ENCODE peak calls at places on chromosome 21, in four cellular contexts. I is lower lobe of right lung, L is progenitor cell of endocrine pancreas, C is Calu3. E is an unnamed sample.

GRCh38 chr21:41726970-41727783 is 39.7 kb downstream of the RIPK4 start:
- DNase-seq in C (peak; percentile 72), L (no peak), I (no peak), E (no peak)

GRCh38 chr21:36320421-36321324 is 676 bp downstream of the MORC3 start:
- DNase-seq in L (peak; percentile 56), C (peak; percentile 59), I (peak; percentile 81), E (no peak)

GRCh38 chr21:37658994-37659458 is 257.2 kb downstream of the KCNJ6 start:
- DNase-seq in I (no peak), L (no peak), C (no peak), E (no peak)

GRCh38 chr21:32403201-32403701 is 9.3 kb upstream of the EVA1C start:
- DNase-seq in C (peak; percentile 67), L (peak; percentile 33), I (peak; percentile 63), E (no peak)

GRCh38 chr21:40575983-40576382 is 271.0 kb downstream of the DSCAM start:
- DNase-seq in L (no peak), C (no peak), I (no peak), E (no peak)

GRCh38 chr21:33703750-33704606 is 61.7 kb downstream of the ITSN1 start:
- DNase-seq in L (no peak), C (peak; percentile 17), I (no peak), E (no peak)

GRCh38 chr21:41659791-41660560 is 106.9 kb downstream of the RIPK4 start:
- DNase-seq in L (no peak), C (peak; percentile 41), I (no peak), E (no peak)

GRCh38 chr21:36321325-36322082 is 1.5 kb downstream of the MORC3 start:
- DNase-seq in I (no peak), C (no peak), L (no peak), E (no peak)

GRCh38 chr21:18812308-18812707 is 408.7 kb upstream of the TMPRSS15 start:
- DNase-seq in L (no peak), I (no peak), C (no peak), E (no peak)

GRCh38 chr21:29332461-29333354 is 34.0 kb downstream of the BACH1 start:
- DNase-seq in L (no peak), I (no peak), C (no peak), E (no peak)

GRCh38 chr21:33339938-33340337 is 15.2 kb downstream of the IFNAR1 start:
- DNase-seq in C (no peak), L (no peak), I (no peak), E (no peak)

GRCh38 chr21:33402011-33402979 is 918 bp upstream of the IFNGR2 start:
- DNase-seq in I (peak; percentile 82), L (no peak), C (no peak), E (no peak)

GRCh38 chr21:32359719-32360260 is 33.0 kb downstream of the URB1 start:
- DNase-seq in L (no peak), C (peak; percentile 17), I (no peak), E (no peak)

GRCh38 chr21:16983425-16983824 is 529.4 kb upstream of the CXADR start:
- DNase-seq in I (no peak), C (no peak), L (no peak), E (no peak)

DNA sequence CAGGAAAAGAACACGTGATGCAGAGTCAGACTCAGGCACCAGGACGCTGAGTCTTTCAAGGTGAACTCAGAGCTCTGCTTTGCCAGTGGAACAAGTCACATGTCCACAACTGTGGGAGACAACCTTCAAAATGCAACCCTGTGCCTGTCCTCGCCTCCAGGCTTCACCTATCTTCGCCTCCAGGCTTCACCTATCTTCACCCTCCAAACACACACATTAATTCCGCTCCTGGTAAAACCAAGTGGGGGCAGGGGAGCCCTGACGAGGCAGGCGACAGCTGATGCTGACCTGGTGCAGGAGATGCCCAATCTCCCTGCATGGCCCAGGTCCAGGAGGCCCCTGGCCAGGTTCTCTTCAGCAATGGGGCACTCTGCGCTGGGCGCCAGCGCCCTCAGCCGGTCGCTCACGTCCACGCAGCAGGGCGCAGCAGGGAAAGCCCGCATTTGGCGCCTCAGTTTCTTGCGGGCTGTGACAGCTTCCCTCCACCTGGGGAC is 28.0 kb upstream of the LSS start:
- DNase-seq in C (no peak), L (no peak), I (no peak), E (no peak)
- TF ChIP-seq CTCF in C (no peak), L (no peak), I (no peak), E (no peak)

DNA sequence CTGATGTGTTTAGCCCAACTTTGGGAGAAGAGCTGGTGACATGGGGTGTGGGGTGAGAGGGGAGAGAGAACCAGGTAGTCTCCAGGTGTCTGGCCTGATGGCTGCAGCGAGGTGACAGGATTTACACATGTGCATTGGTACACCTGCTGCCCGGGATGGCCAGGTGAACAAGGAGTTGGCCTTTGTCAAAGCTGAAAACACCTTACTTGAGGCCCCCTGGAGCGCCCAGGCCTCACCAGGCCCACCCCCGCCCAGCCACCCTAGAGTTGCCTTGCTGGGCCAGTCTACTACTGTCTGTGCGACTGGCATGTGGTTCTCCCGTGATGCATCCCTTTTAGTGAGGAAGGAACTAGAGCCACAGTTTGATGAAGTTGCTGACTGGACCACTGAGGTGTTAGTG is 90.5 kb downstream of the ADARB1 start:
- DNase-seq in C (no peak), I (no peak), L (no peak), E (no peak)
- TF ChIP-seq CTCF in C (no peak), I (no peak), L (no peak), E (no peak)

GRCh38 chr21:43774163-43774562 is 1.9 kb downstream of the CSTB start:
- DNase-seq in C (no peak), L (no peak), I (no peak), E (no peak)

GRCh38 chr21:43777953-43778352 is 1.8 kb upstream of the CSTB start:
- DNase-seq in C (no peak), L (no peak), I (no peak), E (no peak)

GRCh38 chr21:43778469-43779335 is 2.6 kb upstream of the CSTB start:
- DNase-seq in L (no peak), I (no peak), C (peak; percentile 49), E (no peak)

GRCh38 chr21:43775190-43775589 is 918 bp downstream of the CSTB start:
- DNase-seq in L (no peak), I (no peak), C (no peak), E (no peak)

GRCh38 chr21:43775795-43776430 is at the start of gene CSTB:
- DNase-seq in C (peak; percentile 20), I (peak; percentile 92), L (peak; percentile 79), E (peak; percentile 84)
- TF ChIP-seq CTCF in C (no peak), I (no peak), L (peak; percentile 21), E (no peak)

GRCh38 chr21:26719750-26720149 is 125.5 kb downstream of the ADAMTS1 start:
- DNase-seq in C (no peak), L (no peak), I (no peak), E (no peak)

GRCh38 chr21:26710155-26710554 is 135.1 kb downstream of the ADAMTS1 start:
- DNase-seq in I (no peak), C (no peak), L (no peak), E (no peak)

GRCh38 chr21:26715116-26715515 is 130.1 kb downstream of the ADAMTS1 start:
- DNase-seq in C (no peak), L (no peak), I (no peak), E (no peak)

GRCh38 chr21:26717146-26717739 is 128.0 kb downstream of the ADAMTS1 start:
- DNase-seq in L (no peak), C (no peak), I (no peak), E (no peak)

DNA sequence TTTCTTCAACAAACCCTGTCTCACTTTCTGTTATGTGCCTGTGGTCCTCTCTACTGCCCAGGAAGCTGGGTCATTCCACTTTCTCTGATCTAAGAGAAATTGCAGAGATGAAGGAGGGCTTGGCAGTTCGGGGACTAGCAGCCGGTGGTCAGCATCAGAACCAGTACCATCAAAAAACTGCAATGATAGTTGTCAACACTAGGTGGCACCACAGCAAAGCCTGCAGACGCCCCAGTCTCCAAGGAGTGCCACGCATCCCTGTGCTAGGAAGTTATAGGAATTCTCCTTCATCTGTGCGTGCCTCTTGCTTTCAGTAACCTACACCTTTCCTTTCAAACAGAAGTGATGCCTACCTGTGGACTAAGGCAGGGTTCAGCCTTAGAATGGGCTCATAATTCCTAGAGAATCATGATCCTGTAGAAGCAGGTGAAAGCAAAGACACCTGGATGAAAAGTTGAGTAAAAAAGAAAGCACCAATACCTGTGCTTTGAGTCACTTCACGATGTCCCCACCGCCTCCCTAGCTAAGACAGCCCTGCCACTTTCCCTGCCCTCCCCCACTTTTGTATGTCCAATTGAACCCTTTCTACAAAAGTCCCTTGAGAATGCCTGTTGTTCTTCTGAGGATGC is 129.2 kb downstream of the ADAMTS1 start:
- DNase-seq in L (peak; percentile 30), C (peak; percentile 46), I (peak; percentile 44), E (no peak)
- TF ChIP-seq CTCF in L (peak; percentile 79), C (peak; percentile 53), I (peak; percentile 80), E (peak; percentile 55)

DNA sequence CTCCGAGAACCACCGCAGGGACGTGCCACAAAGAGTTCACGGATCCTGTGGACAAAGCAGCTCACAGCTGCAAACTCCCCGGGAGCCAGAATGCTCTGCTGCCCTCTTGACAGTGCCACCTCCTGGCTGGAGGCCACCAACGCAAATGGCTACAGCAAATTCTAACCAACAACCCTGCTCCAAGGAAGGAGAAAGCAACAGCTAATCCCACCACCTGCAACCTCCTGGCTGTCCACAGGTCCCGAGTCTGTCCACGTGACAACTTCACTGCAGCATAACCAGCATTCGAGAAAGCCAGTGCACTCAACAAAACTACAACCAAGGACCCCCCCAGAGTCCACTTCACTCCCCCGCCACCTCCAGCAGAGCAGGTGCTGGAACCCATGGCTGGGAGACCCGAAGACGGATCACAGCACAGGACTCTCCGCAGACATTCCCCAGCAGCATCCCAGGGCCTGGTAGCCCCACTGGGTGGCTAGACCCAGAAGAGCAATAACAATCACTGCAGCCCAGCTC is 17.3 kb downstream of the POFUT2 start:
- DNase-seq in I (no peak), L (no peak), C (no peak), E (no peak)
- TF ChIP-seq CTCF in I (no peak), L (no peak), C (no peak), E (no peak)

GRCh38 chr21:35206141-35207125 is 157.3 kb upstream of the RUNX1 start:
- DNase-seq in I (no peak), L (no peak), C (no peak), E (no peak)

GRCh38 chr21:35207322-35207721 is 158.2 kb upstream of the RUNX1 start:
- DNase-seq in I (no peak), L (no peak), C (no peak), E (no peak)

GRCh38 chr21:35203093-35204021 is 154.3 kb upstream of the RUNX1 start:
- DNase-seq in L (no peak), C (no peak), I (no peak), E (no peak)

GRCh38 chr21:35204125-35204524 is 155.0 kb upstream of the RUNX1 start:
- DNase-seq in L (no peak), C (no peak), I (no peak), E (no peak)

DNA sequence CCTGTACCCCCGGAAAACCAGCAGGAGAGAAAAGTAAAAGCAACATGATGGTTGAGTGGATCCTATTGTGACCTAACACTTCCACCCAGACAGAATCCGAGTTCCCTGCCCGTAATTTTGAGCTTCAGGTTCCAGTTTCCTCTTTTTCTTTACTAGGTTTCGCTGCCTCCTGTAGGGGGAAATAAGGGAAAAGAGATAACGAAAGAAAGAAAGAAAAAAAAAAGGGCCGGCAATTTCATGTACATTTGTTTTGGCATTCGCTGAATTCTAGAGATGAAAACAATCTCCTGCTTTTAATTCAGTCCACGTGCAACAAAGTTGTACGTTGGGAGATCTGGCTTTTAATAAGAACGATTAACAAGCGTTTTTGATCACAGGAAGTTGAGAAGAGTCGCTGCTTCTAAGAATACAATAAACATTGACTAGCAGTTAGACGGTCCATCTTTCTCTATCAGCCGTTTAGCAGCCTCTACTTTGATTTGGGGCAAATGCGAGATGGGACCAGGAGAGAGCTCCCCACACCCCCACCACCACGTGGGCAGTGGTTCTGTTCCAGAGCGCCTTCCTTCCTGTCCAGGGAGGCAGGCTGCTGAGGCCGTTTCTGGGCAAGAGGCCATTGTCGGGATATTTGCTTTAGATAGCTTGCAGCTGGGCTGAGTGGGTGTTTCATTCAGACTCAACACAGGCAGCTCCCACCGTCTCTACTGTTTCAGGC is 155.9 kb upstream of the RUNX1 start:
- DNase-seq in C (no peak), L (no peak), I (peak; percentile 71), E (no peak)
- TF ChIP-seq CTCF in C (no peak), L (no peak), I (peak; percentile 5), E (no peak)